ENCODE peak calls at places on chromosomes 5 and 9, in seven cellular contexts. V is OCI-LY7; J is stimulated activated CD8-positive, alpha-beta memory T cell treated with anti-CD3 and anti-CD28 coated beads, Interleukin-15, amount 100 ng/mL, for 1 hour; H is adrenal gland; K is Caco-2; T is mesendoderm; Q is stimulated activated CD4-positive, alpha-beta T cell treated with anti-CD3 and anti-CD28 coated beads, Interleukin-12 subunit alpha, Interleukin-12 subunit beta, amount 100 ng/mL, for 48 hours. N is an unnamed sample.

GRCh38 chr5:26259081-26259480 is 779.3 kb downstream of the CDH9 start:
- DNase-seq in V (no peak), J (no peak), T (peak), K (no peak), H (no peak), Q (no peak), N (no peak)

GRCh38 chr5:44862808-44863207 is 54.1 kb downstream of the MRPS30 start:
- DNase-seq in K (no peak), T (peak), J (no peak), Q (no peak), V (peak), H (no peak), N (no peak)

GRCh38 chr9:121073038-121073437 is 1.7 kb upstream of the CNTRL start:
- DNase-seq in H (peak), Q (no peak), K (no peak), T (no peak), V (peak), J (no peak), N (peak)

GRCh38 chr9:68643901-68644809 is 60.9 kb upstream of the PIP5K1B start:
- DNase-seq in T (peak), K (no peak), H (no peak), J (no peak), Q (no peak), V (peak), N (peak)

GRCh38 chr9:129351058-129351641 is 173.1 kb upstream of the IER5L start:
- DNase-seq in K (no peak), Q (no peak), J (no peak), H (no peak), V (no peak), T (peak), N (no peak)

GRCh38 chr9:4384750-4385149 is 84.9 kb upstream of the GLIS3 start:
- DNase-seq in V (no peak), K (no peak), J (no peak), T (no peak), H (no peak), Q (no peak), N (no peak)

GRCh38 chr5:33690736-33691135 is 201.1 kb downstream of the ADAMTS12 start:
- DNase-seq in T (no peak), Q (no peak), K (no peak), V (no peak), J (no peak), H (no peak), N (no peak)

GRCh38 chr5:113518884-113519283 is 5.4 kb downstream of the YTHDC2 start:
- DNase-seq in Q (no peak), T (no peak), H (no peak), K (no peak), J (no peak), V (no peak), N (no peak)

GRCh38 chr5:135578305-135578684 is 496 bp downstream of the CXCL14 start:
- DNase-seq in T (peak), J (no peak), Q (no peak), K (no peak), V (no peak), H (no peak), N (no peak)

GRCh38 chr5:115068239-115069086 is 101.2 kb downstream of the TRIM36 start:
- DNase-seq in Q (peak), V (no peak), H (peak), J (no peak), K (peak), T (peak), N (peak)

GRCh38 chr9:101705135-101705661 is 33.2 kb downstream of the GRIN3A start:
- DNase-seq in V (no peak), T (peak), K (peak), Q (no peak), H (no peak), J (no peak), N (peak)

GRCh38 chr5:62475072-62475471 is 62.5 kb downstream of the IPO11 start:
- DNase-seq in T (peak), V (no peak), J (no peak), K (no peak), Q (no peak), H (peak), N (peak)

GRCh38 chr9:7333714-7334113 is 465.9 kb downstream of the DMAC1 start:
- DNase-seq in K (no peak), T (no peak), V (no peak), H (no peak), J (no peak), Q (no peak), N (no peak)

GRCh38 chr9:136312436-136312835 is 8.5 kb upstream of the CCDC187 start:
- DNase-seq in Q (no peak), J (no peak), V (peak), K (peak), H (peak), T (no peak), N (peak)

GRCh38 chr9:35553670-35554543 is 51.2 kb upstream of the TESK1 start:
- DNase-seq in H (peak), V (peak), T (peak), K (peak), J (no peak), Q (peak), N (peak)